ENCODE peak calls at places on chromosomes 11 and 22, in nine cellular contexts. One of them, this sample, is unnamed.

GRCh38 chr22:42428025-42428424 is 4.2 kb downstream of the NFAM1 start:
- DNase-seq in GM23248: no peak
- DNase-seq in M059J: no peak
- DNase-seq in midbrain: no peak
- DNase-seq in AG04449: no peak
- DNase-seq in HuH-7.5: no peak
- DNase-seq in CD8-positive, alpha-beta memory T cell: no peak
- DNase-seq in germinal center: no peak
- DNase-seq in foreskin fibroblast: no peak
- DNase-seq in this sample: no peak

GRCh38 chr11:2704896-2705606 is 5.3 kb upstream of the KCNQ1OT1 start:
- DNase-seq in GM23248: no peak
- DNase-seq in M059J: no peak
- DNase-seq in midbrain: no peak
- DNase-seq in AG04449: no peak
- DNase-seq in HuH-7.5: no peak
- DNase-seq in CD8-positive, alpha-beta memory T cell: no peak
- DNase-seq in germinal center: no peak
- DNase-seq in foreskin fibroblast: no peak
- DNase-seq in this sample: no peak

GRCh38 chr11:65917077-65917433 is 1.8 kb downstream of the C11orf68 start:
- DNase-seq in GM23248: no peak
- DNase-seq in M059J: peak
- DNase-seq in midbrain: no peak
- DNase-seq in AG04449: no peak
- DNase-seq in HuH-7.5: no peak
- DNase-seq in CD8-positive, alpha-beta memory T cell: no peak
- DNase-seq in germinal center: no peak
- DNase-seq in foreskin fibroblast: no peak
- DNase-seq in this sample: no peak

GRCh38 chr11:65430406-65431217 is 8.0 kb downstream of the NEAT1 start:
- DNase-seq in GM23248: peak
- DNase-seq in M059J: peak
- DNase-seq in midbrain: no peak
- DNase-seq in AG04449: no peak
- DNase-seq in HuH-7.5: no peak
- DNase-seq in CD8-positive, alpha-beta memory T cell: no peak
- DNase-seq in germinal center: no peak
- DNase-seq in foreskin fibroblast: peak
- DNase-seq in this sample: peak

GRCh38 chr11:118918128-118918685 is 7.5 kb downstream of the BCL9L start:
- DNase-seq in GM23248: peak
- DNase-seq in M059J: peak
- DNase-seq in midbrain: no peak
- DNase-seq in AG04449: no peak
- DNase-seq in HuH-7.5: no peak
- DNase-seq in CD8-positive, alpha-beta memory T cell: peak
- DNase-seq in germinal center: no peak
- DNase-seq in foreskin fibroblast: peak
- DNase-seq in this sample: peak

GRCh38 chr22:38740116-38740723 is 15.6 kb downstream of the SUN2 start:
- DNase-seq in GM23248: no peak
- DNase-seq in M059J: no peak
- DNase-seq in midbrain: peak
- DNase-seq in AG04449: no peak
- DNase-seq in HuH-7.5: no peak
- DNase-seq in CD8-positive, alpha-beta memory T cell: no peak
- DNase-seq in germinal center: no peak
- DNase-seq in foreskin fibroblast: no peak
- DNase-seq in this sample: no peak

GRCh38 chr11:78417175-78417887 is at the start of gene GAB2:
- DNase-seq in GM23248: no peak
- DNase-seq in M059J: no peak
- DNase-seq in midbrain: no peak
- DNase-seq in AG04449: no peak
- DNase-seq in HuH-7.5: no peak
- DNase-seq in CD8-positive, alpha-beta memory T cell: peak
- DNase-seq in germinal center: peak
- DNase-seq in foreskin fibroblast: no peak
- DNase-seq in this sample: no peak

GRCh38 chr11:5240458-5240857 is 6.2 kb upstream of the HBD start:
- DNase-seq in GM23248: no peak
- DNase-seq in M059J: no peak
- DNase-seq in midbrain: no peak
- DNase-seq in AG04449: no peak
- DNase-seq in HuH-7.5: no peak
- DNase-seq in CD8-positive, alpha-beta memory T cell: no peak
- DNase-seq in germinal center: no peak
- DNase-seq in foreskin fibroblast: no peak
- DNase-seq in this sample: no peak

GRCh38 chr11:79413258-79413657 is 27.6 kb downstream of the TENM4 start:
- DNase-seq in GM23248: peak
- DNase-seq in M059J: peak
- DNase-seq in midbrain: peak
- DNase-seq in AG04449: peak
- DNase-seq in HuH-7.5: no peak
- DNase-seq in CD8-positive, alpha-beta memory T cell: no peak
- DNase-seq in germinal center: no peak
- DNase-seq in foreskin fibroblast: peak
- DNase-seq in this sample: peak

GRCh38 chr11:18080451-18080850 is 25.4 kb downstream of the SAAL1 start:
- DNase-seq in GM23248: no peak
- DNase-seq in M059J: peak
- DNase-seq in midbrain: no peak
- DNase-seq in AG04449: no peak
- DNase-seq in HuH-7.5: no peak
- DNase-seq in CD8-positive, alpha-beta memory T cell: no peak
- DNase-seq in germinal center: no peak
- DNase-seq in foreskin fibroblast: no peak
- DNase-seq in this sample: no peak

GRCh38 chr11:105296806-105297205 is 157.2 kb upstream of the CARD18 start:
- DNase-seq in GM23248: no peak
- DNase-seq in M059J: no peak
- DNase-seq in midbrain: no peak
- DNase-seq in AG04449: no peak
- DNase-seq in HuH-7.5: no peak
- DNase-seq in CD8-positive, alpha-beta memory T cell: no peak
- DNase-seq in germinal center: no peak
- DNase-seq in foreskin fibroblast: no peak
- DNase-seq in this sample: no peak

GRCh38 chr11:69799582-69799981 is 19.6 kb downstream of the FGF3 start:
- DNase-seq in GM23248: peak
- DNase-seq in M059J: peak
- DNase-seq in midbrain: no peak
- DNase-seq in AG04449: no peak
- DNase-seq in HuH-7.5: no peak
- DNase-seq in CD8-positive, alpha-beta memory T cell: no peak
- DNase-seq in germinal center: peak
- DNase-seq in foreskin fibroblast: peak
- DNase-seq in this sample: peak

GRCh38 chr11:120750647-120751419 is 239.3 kb downstream of the GRIK4 start:
- DNase-seq in GM23248: no peak
- DNase-seq in M059J: no peak
- DNase-seq in midbrain: peak
- DNase-seq in AG04449: no peak
- DNase-seq in HuH-7.5: no peak
- DNase-seq in CD8-positive, alpha-beta memory T cell: no peak
- DNase-seq in germinal center: no peak
- DNase-seq in foreskin fibroblast: no peak
- DNase-seq in this sample: no peak

GRCh38 chr11:72676874-72677341 is 2.7 kb upstream of the PDE2A start:
- DNase-seq in GM23248: peak
- DNase-seq in M059J: peak
- DNase-seq in midbrain: no peak
- DNase-seq in AG04449: no peak
- DNase-seq in HuH-7.5: peak
- DNase-seq in CD8-positive, alpha-beta memory T cell: peak
- DNase-seq in germinal center: peak
- DNase-seq in foreskin fibroblast: peak
- DNase-seq in this sample: peak

GRCh38 chr11:12803086-12803826 is 129.0 kb downstream of the TEAD1 start:
- DNase-seq in GM23248: peak
- DNase-seq in M059J: peak
- DNase-seq in midbrain: no peak
- DNase-seq in AG04449: no peak
- DNase-seq in HuH-7.5: no peak
- DNase-seq in CD8-positive, alpha-beta memory T cell: no peak
- DNase-seq in germinal center: no peak
- DNase-seq in foreskin fibroblast: peak
- DNase-seq in this sample: peak

GRCh38 chr22:48748113-48748859 is 1079.4 kb downstream of the BRD1 start:
- DNase-seq in GM23248: no peak
- DNase-seq in M059J: no peak
- DNase-seq in midbrain: no peak
- DNase-seq in AG04449: no peak
- DNase-seq in HuH-7.5: no peak
- DNase-seq in CD8-positive, alpha-beta memory T cell: no peak
- DNase-seq in germinal center: no peak
- DNase-seq in foreskin fibroblast: no peak
- DNase-seq in this sample: no peak

GRCh38 chr11:9838961-9839360 is 175.1 kb downstream of the SWAP70 start:
- DNase-seq in GM23248: peak
- DNase-seq in M059J: peak
- DNase-seq in midbrain: no peak
- DNase-seq in AG04449: no peak
- DNase-seq in HuH-7.5: no peak
- DNase-seq in CD8-positive, alpha-beta memory T cell: no peak
- DNase-seq in germinal center: no peak
- DNase-seq in foreskin fibroblast: no peak
- DNase-seq in this sample: peak

GRCh38 chr11:62353841-62354240 is 16.6 kb downstream of the ASRGL1 start:
- DNase-seq in GM23248: no peak
- DNase-seq in M059J: no peak
- DNase-seq in midbrain: no peak
- DNase-seq in AG04449: no peak
- DNase-seq in HuH-7.5: no peak
- DNase-seq in CD8-positive, alpha-beta memory T cell: no peak
- DNase-seq in germinal center: no peak
- DNase-seq in foreskin fibroblast: no peak
- DNase-seq in this sample: no peak

GRCh38 chr11:12243511-12243910 is 133.1 kb downstream of the MICAL2 start:
- DNase-seq in GM23248: no peak
- DNase-seq in M059J: no peak
- DNase-seq in midbrain: no peak
- DNase-seq in AG04449: no peak
- DNase-seq in HuH-7.5: no peak
- DNase-seq in CD8-positive, alpha-beta memory T cell: no peak
- DNase-seq in germinal center: no peak
- DNase-seq in foreskin fibroblast: peak
- DNase-seq in this sample: no peak

GRCh38 chr11:65325435-65325834 is 8.2 kb upstream of the DPF2 start:
- DNase-seq in GM23248: no peak
- DNase-seq in M059J: no peak
- DNase-seq in midbrain: no peak
- DNase-seq in AG04449: no peak
- DNase-seq in HuH-7.5: no peak
- DNase-seq in CD8-positive, alpha-beta memory T cell: no peak
- DNase-seq in germinal center: no peak
- DNase-seq in foreskin fibroblast: peak
- DNase-seq in this sample: no peak

GRCh38 chr11:97865424-97866012 is 1155.2 kb upstream of the CNTN5 start:
- DNase-seq in GM23248: no peak
- DNase-seq in M059J: peak
- DNase-seq in midbrain: no peak
- DNase-seq in AG04449: no peak
- DNase-seq in HuH-7.5: no peak
- DNase-seq in CD8-positive, alpha-beta memory T cell: no peak
- DNase-seq in germinal center: no peak
- DNase-seq in foreskin fibroblast: no peak
- DNase-seq in this sample: no peak

GRCh38 chr11:16759857-16760256 is 21.4 kb downstream of the C11orf58 start:
- DNase-seq in GM23248: no peak
- DNase-seq in M059J: no peak
- DNase-seq in midbrain: no peak
- DNase-seq in AG04449: no peak
- DNase-seq in HuH-7.5: no peak
- DNase-seq in CD8-positive, alpha-beta memory T cell: no peak
- DNase-seq in germinal center: no peak
- DNase-seq in foreskin fibroblast: no peak
- DNase-seq in this sample: peak

GRCh38 chr11:110909331-110909730 is 197.1 kb upstream of the ARHGAP20 start:
- DNase-seq in GM23248: no peak
- DNase-seq in M059J: no peak
- DNase-seq in midbrain: no peak
- DNase-seq in AG04449: no peak
- DNase-seq in HuH-7.5: no peak
- DNase-seq in CD8-positive, alpha-beta memory T cell: no peak
- DNase-seq in germinal center: no peak
- DNase-seq in foreskin fibroblast: no peak
- DNase-seq in this sample: no peak

GRCh38 chr11:30392977-30393376 is 70.1 kb downstream of the ARL14EP start:
- DNase-seq in GM23248: no peak
- DNase-seq in M059J: no peak
- DNase-seq in midbrain: no peak
- DNase-seq in AG04449: no peak
- DNase-seq in HuH-7.5: no peak
- DNase-seq in CD8-positive, alpha-beta memory T cell: no peak
- DNase-seq in germinal center: no peak
- DNase-seq in foreskin fibroblast: no peak
- DNase-seq in this sample: no peak